ENCODE peak calls at places on chromosomes 13 and 19, in seven cellular contexts. A is brain microvascular endothelial cell, L is cardiac fibroblast, G is tibial artery, E is pancreas, B is lower leg skin, V is adrenal gland. I is an unnamed sample.

GRCh38 chr19:31002852-31003251 is 346.4 kb downstream of the TSHZ3 start:
- DNase-seq in E (no peak), V (no peak), G (no peak), A (no peak), B (no peak), L (no peak), I (no peak)

GRCh38 chr13:55815458-55816033 is 1325.2 kb upstream of the PRR20A start:
- DNase-seq in B (no peak), V (no peak), A (no peak), G (no peak), E (no peak), L (no peak), I (no peak)

GRCh38 chr13:107835339-107836018 is 379.9 kb downstream of the LIG4 start:
- DNase-seq in A (peak), E (no peak), B (no peak), V (no peak), L (peak), G (no peak), I (peak)

GRCh38 chr13:91346848-91347211 is 657 bp upstream of the MIR17HG start:
- DNase-seq in G (no peak), B (no peak), L (peak), V (no peak), E (peak), A (no peak), I (peak)

GRCh38 chr19:28393574-28394336 is 819.2 kb downstream of the UQCRFS1 start:
- DNase-seq in B (no peak), E (no peak), G (no peak), V (no peak), L (no peak), A (no peak), I (no peak)

GRCh38 chr19:7788178-7788932 is 25.3 kb downstream of the CLEC4M start:
- DNase-seq in V (peak), A (no peak), E (no peak), B (no peak), G (no peak), L (no peak), I (no peak)

GRCh38 chr13:34900288-34900739 is 41.8 kb upstream of the NBEA start:
- DNase-seq in L (no peak), V (no peak), B (no peak), E (no peak), A (no peak), G (no peak), I (no peak)

GRCh38 chr19:38674388-38675133 is 27.1 kb downstream of the ACTN4 start:
- DNase-seq in L (no peak), B (peak), V (peak), A (no peak), G (no peak), E (no peak), I (peak)

GRCh38 chr13:27172495-27172842 is 858 bp upstream of the USP12 start:
- DNase-seq in B (no peak), V (no peak), G (no peak), L (peak), A (peak), E (no peak), I (no peak)

GRCh38 chr19:2777952-2778683 is 5.0 kb downstream of the SGTA start:
- DNase-seq in A (no peak), V (no peak), B (no peak), G (no peak), E (no peak), L (no peak), I (no peak)

GRCh38 chr19:54325194-54325621 is 12.2 kb upstream of the LILRA5 start:
- DNase-seq in V (peak), G (no peak), A (peak), L (peak), B (no peak), E (no peak), I (peak)

GRCh38 chr19:32220951-32221350 is 124.5 kb upstream of the ZNF507 start:
- DNase-seq in V (no peak), E (no peak), A (no peak), L (no peak), G (no peak), B (no peak), I (no peak)

GRCh38 chr19:42198676-42199439 is 18.6 kb downstream of the DEDD2 start:
- DNase-seq in B (no peak), V (no peak), A (no peak), E (no peak), L (no peak), G (no peak), I (no peak)

DNA sequence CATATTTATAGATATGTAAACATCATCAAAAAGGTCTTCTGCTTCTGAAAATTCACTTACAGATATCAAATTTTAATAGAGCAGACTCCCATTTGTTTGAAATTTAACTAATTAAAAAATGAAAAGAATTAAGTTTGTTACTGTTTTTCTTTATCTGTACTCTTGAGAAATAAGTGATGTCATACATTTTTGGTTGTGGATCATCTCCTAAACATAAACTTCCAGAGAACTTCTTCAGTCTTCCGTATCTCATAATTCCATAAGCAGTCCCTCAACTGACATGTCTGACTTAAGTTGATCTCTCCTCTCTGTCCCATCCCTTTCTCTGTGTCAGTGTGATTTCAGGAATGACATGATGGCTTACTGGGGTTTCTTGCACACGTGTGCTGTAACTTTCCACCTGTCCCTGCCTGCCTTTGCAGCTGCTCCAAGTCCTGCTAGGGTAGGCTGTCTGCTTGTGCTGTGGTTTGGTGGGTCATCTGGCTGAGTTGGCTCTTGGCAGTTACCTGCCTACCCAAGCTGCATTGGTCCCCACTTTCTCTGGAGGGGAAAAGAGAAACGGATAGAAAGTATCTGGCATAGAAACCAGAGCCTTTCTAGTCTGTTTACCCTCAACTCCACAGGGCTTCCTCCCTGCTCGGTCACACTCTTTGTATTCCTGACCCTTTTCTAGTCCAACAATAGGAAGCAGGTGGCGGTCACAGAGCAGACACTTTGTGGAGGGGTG is 127.1 kb downstream of the GGACT start:
- DNase-seq in B (no peak), V (no peak), L (no peak), G (no peak), A (no peak), E (no peak), I (peak)
- H3K4me3 ChIP-seq in B (no peak), V (no peak), L (no peak), G (no peak), A (no peak), E (no peak), I (no peak)

GRCh38 chr13:74758188-74758587 is 624.0 kb upstream of the KLF12 start:
- DNase-seq in L (no peak), A (no peak), V (no peak), B (no peak), G (no peak), E (no peak), I (no peak)
- TF ChIP-seq CTCF in L (no peak), A (no peak), V (no peak), B (no peak), G (no peak), E (no peak), I (no peak)

GRCh38 chr19:40800339-40800996 is 1.5 kb downstream of the EGLN2 start:
- DNase-seq in B (no peak), G (no peak), L (no peak), V (no peak), A (no peak), E (no peak), I (no peak)

GRCh38 chr19:40801449-40802299 is 2.7 kb downstream of the EGLN2 start:
- DNase-seq in A (no peak), B (no peak), G (no peak), V (no peak), L (no peak), E (no peak), I (no peak)

GRCh38 chr19:40802300-40803169 is 3.5 kb downstream of the EGLN2 start:
- DNase-seq in V (peak), L (no peak), E (peak), A (no peak), B (no peak), G (peak), I (no peak)

GRCh38 chr19:40799558-40800338 is 757 bp downstream of the EGLN2 start:
- DNase-seq in A (no peak), L (peak), V (peak), B (no peak), G (no peak), E (peak), I (peak)

DNA sequence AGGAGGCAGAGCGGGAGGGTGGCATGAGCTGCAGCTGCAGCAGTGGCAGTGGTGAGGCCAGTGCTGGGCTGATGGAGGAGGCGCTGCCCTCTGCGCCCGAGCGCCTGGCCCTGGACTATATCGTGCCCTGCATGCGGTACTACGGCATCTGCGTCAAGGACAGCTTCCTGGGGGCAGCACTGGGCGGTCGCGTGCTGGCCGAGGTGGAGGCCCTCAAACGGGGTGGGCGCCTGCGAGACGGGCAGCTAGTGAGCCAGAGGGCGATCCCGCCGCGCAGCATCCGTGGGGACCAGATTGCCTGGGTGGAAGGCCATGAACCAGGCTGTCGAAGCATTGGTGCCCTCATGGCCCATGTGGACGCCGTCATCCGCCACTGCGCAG is 2.0 kb downstream of the EGLN2 start:
- DNase-seq in A (no peak), G (no peak), L (no peak), B (no peak), V (peak), E (no peak), I (no peak)
- H3K4me3 ChIP-seq in A (peak), G (peak), L (peak), B (no peak), V (no peak), E (peak), I (peak)

GRCh38 chr19:49390978-49391304 is 2.9 kb downstream of the KASH5 start:
- DNase-seq in B (no peak), G (no peak), A (no peak), E (peak), V (no peak), L (no peak), I (no peak)

GRCh38 chr19:49390131-49390977 is 2.3 kb downstream of the KASH5 start:
- DNase-seq in L (no peak), A (no peak), E (peak), V (no peak), G (no peak), B (no peak), I (no peak)

GRCh38 chr19:49389406-49389805 is 1.4 kb downstream of the KASH5 start:
- DNase-seq in A (no peak), E (no peak), G (no peak), V (no peak), B (no peak), L (no peak), I (no peak)

GRCh38 chr19:49393871-49394270 is 5.8 kb downstream of the KASH5 start:
- DNase-seq in G (no peak), L (no peak), A (no peak), E (no peak), B (no peak), V (no peak), I (no peak)

GRCh38 chr19:49391581-49392399 is 3.7 kb downstream of the KASH5 start:
- DNase-seq in E (peak), B (peak), G (peak), V (peak), A (peak), L (peak), I (peak)
- TF ChIP-seq CTCF in E (peak), B (no peak), G (peak), V (peak), A (peak), L (peak), I (peak)

DNA sequence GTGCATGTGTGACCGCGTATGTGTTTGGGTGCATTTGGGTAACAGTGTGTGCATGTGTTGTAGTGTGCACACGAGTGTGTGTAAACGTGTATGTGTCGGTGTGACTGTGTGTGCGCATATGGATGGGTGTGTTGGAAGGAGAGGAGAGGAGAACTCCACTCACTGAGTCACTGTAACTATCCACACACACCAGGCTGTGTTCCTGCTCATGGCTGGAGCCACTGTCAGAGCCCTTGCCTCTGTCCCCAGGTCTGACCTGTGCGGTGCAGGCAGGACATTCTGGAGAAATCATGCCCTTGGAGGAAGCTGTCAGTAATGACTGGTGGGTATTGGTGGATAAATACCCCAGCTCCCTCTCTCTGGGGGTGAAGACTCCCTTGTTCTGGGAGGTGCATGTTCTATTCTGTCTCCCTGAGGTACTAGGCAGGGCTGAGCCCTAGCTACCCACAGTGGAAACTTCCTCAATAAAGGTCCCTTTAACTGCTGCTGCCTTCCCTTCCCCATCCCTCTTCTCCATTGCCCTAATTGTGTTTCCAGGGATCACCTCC is 48.4 kb downstream of the CYP4F22 start:
- DNase-seq in V (no peak), B (no peak), A (no peak), G (no peak), E (no peak), L (no peak), I (no peak)
- H3K4me3 ChIP-seq in V (no peak), B (no peak), A (no peak), G (no peak), E (no peak), L (no peak), I (no peak)

DNA sequence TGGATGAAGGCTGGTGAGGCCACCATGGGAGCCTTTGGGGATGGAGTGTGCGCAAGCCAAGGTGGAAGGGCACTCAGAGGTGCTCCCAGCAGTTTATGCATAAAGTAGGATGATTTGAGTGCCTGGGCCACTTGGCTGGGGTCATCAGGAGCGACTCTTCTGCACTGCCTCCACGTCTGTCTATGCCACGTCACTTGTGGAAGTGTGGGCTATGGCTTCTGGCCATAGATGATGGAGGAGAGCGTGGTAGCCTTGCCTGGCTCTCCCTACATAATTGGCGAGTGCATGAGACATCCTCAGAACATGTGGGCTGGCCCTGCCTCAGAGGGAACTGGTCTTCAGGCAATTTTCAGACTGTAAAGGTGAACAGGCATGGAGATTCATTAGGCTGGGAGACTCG is 182.9 kb downstream of the TEX29 start:
- DNase-seq in B (no peak), V (no peak), A (no peak), G (no peak), E (no peak), L (no peak), I (no peak)
- TF ChIP-seq CTCF in B (no peak), V (no peak), A (no peak), G (no peak), E (no peak), L (no peak), I (no peak)

GRCh38 chr13:98144501-98145350 is 1.8 kb downstream of the FARP1 start:
- DNase-seq in L (peak), B (no peak), V (peak), G (no peak), A (no peak), E (no peak), I (peak)

GRCh38 chr13:98142427-98143156 is at the start of gene FARP1:
- DNase-seq in A (no peak), B (peak), L (peak), V (peak), E (peak), G (peak), I (peak)

GRCh38 chr13:98143157-98143553 is 261 bp downstream of the FARP1 start:
- DNase-seq in L (no peak), E (no peak), A (no peak), V (no peak), G (peak), B (no peak), I (no peak)

GRCh38 chr13:98141938-98142426 is 912 bp upstream of the FARP1 start:
- DNase-seq in G (peak), L (no peak), V (peak), A (no peak), B (peak), E (peak), I (no peak)

GRCh38 chr13:98143601-98144500 is 957 bp downstream of the FARP1 start:
- DNase-seq in V (peak), A (no peak), E (peak), L (peak), G (peak), B (peak), I (peak)
- H3K4me3 ChIP-seq in V (peak), A (peak), E (peak), L (peak), G (peak), B (peak), I (peak)

DNA sequence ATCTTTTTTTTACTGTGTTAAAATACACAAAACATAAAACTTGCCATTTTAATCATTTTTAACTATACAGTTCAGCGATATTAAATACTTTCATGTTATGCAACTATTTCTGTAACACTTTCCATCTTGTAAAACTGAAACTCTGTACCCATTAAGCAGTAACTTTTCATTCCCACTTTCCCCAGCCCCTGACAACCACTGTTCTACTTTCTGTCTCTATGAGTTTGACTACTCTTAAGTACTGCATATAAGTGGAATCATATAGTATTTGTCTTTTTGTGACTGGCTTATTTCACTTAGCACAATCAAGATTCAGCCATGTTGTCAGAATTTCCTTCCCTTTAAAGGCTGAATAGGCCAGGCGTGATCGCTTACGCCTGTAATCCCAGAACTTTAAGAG is 56.2 kb downstream of the ARHGAP35 start:
- DNase-seq in E (no peak), B (no peak), A (no peak), V (no peak), G (no peak), L (no peak), I (no peak)
- TF ChIP-seq CTCF in E (no peak), B (no peak), A (no peak), V (no peak), G (no peak), L (no peak), I (no peak)